ENCODE peak calls at places on chromosomes 7 and 10, in nine cellular contexts. N, P, C, F, R, B, L, W and I are unnamed samples.
A peak's percentile ranks its signal among the peaks of the same experiment; 100 is the strongest.

GRCh38 chr10:18140149-18140956 is at the start of gene CACNB2:
- DNase-seq in N (peak; percentile 89), P (peak; percentile 53), C (no peak), F (peak; percentile 70), R (peak; percentile 81), B (peak; percentile 69), L (no peak), W (no peak), I (peak; percentile 80)

GRCh38 chr10:132107211-132107946 is 41.6 kb downstream of the JAKMIP3 start:
- DNase-seq in N (peak; percentile 48), P (no peak), C (no peak), F (no peak), R (no peak), B (peak; percentile 37), L (peak; percentile 20), W (no peak), I (no peak)

GRCh38 chr7:79653136-79653631 is 199.7 kb upstream of the MAGI2 start:
- DNase-seq in N (no peak), P (no peak), C (no peak), F (no peak), R (no peak), B (no peak), L (no peak), W (no peak), I (no peak)

GRCh38 chr7:107661865-107662379 is 1.3 kb downstream of the SLC26A4 start:
- DNase-seq in N (no peak), P (no peak), C (no peak), F (no peak), R (no peak), B (no peak), L (no peak), W (no peak), I (peak; percentile 45)

GRCh38 chr7:99837649-99838361 is 10.0 kb downstream of the CYP3A43 start:
- DNase-seq in N (no peak), P (no peak), C (no peak), F (peak; percentile 33), R (no peak), B (no peak), L (no peak), W (no peak), I (no peak)

GRCh38 chr7:156625585-156625984 is 15.0 kb upstream of the RNF32 start:
- DNase-seq in N (no peak), P (no peak), C (no peak), F (no peak), R (no peak), B (no peak), L (no peak), W (no peak), I (no peak)

GRCh38 chr10:125000366-125001312 is 58.7 kb downstream of the ZRANB1 start:
- DNase-seq in N (peak; percentile 81), P (peak; percentile 78), C (no peak), F (no peak), R (no peak), B (peak; percentile 59), L (peak; percentile 28), W (no peak), I (peak; percentile 76)

GRCh38 chr7:92841192-92841591 is 4.8 kb upstream of the CDK6 start:
- DNase-seq in N (no peak), P (no peak), C (no peak), F (no peak), R (no peak), B (no peak), L (no peak), W (no peak), I (no peak)

GRCh38 chr7:30184804-30185487 is 50.2 kb downstream of the MTURN start:
- DNase-seq in N (peak; percentile 81), P (no peak), C (no peak), F (no peak), R (no peak), B (no peak), L (no peak), W (no peak), I (no peak)

GRCh38 chr10:24822557-24822956 is 98.9 kb upstream of the ARHGAP21 start:
- DNase-seq in N (no peak), P (no peak), C (no peak), F (no peak), R (no peak), B (no peak), L (no peak), W (no peak), I (no peak)

GRCh38 chr10:116160271-116160670 is 112.7 kb downstream of the GFRA1 start:
- DNase-seq in N (no peak), P (no peak), C (no peak), F (no peak), R (no peak), B (no peak), L (no peak), W (no peak), I (no peak)

GRCh38 chr10:50325449-50326188 is 74.3 kb upstream of the ASAH2 start:
- DNase-seq in N (peak; percentile 87), P (peak; percentile 99), C (peak; percentile 41), F (no peak), R (no peak), B (no peak), L (peak; percentile 52), W (no peak), I (no peak)

GRCh38 chr7:5699951-5700384 is 81.5 kb downstream of the RNF216 start:
- DNase-seq in N (no peak), P (no peak), C (no peak), F (no peak), R (no peak), B (no peak), L (no peak), W (peak; percentile 50), I (peak; percentile 40)

GRCh38 chr7:12727455-12728191 is 40.2 kb downstream of the ARL4A start:
- DNase-seq in N (no peak), P (no peak), C (no peak), F (no peak), R (no peak), B (no peak), L (no peak), W (no peak), I (no peak)

GRCh38 chr7:136078630-136079029 is 101.5 kb upstream of the MTPN start:
- DNase-seq in N (no peak), P (no peak), C (no peak), F (no peak), R (no peak), B (no peak), L (no peak), W (no peak), I (no peak)

GRCh38 chr10:85043207-85043606 is 714.8 kb downstream of the CCSER2 start:
- DNase-seq in N (no peak), P (no peak), C (no peak), F (no peak), R (no peak), B (no peak), L (no peak), W (no peak), I (peak; percentile 13)

GRCh38 chr7:130141161-130141857 is 63.9 kb downstream of the TMEM209 start:
- DNase-seq in N (peak; percentile 86), P (peak; percentile 73), C (no peak), F (peak; percentile 87), R (peak; percentile 84), B (peak; percentile 95), L (peak; percentile 70), W (no peak), I (peak; percentile 95)

GRCh38 chr7:139867847-139868246 is 38.8 kb downstream of the TBXAS1 start:
- DNase-seq in N (no peak), P (no peak), C (no peak), F (no peak), R (no peak), B (no peak), L (no peak), W (no peak), I (no peak)

GRCh38 chr10:77819210-77820140 is 107.1 kb downstream of the DLG5 start:
- DNase-seq in N (no peak), P (no peak), C (no peak), F (no peak), R (no peak), B (peak; percentile 48), L (no peak), W (no peak), I (no peak)

GRCh38 chr10:77821551-77821950 is 105.0 kb downstream of the DLG5 start:
- DNase-seq in N (no peak), P (no peak), C (no peak), F (no peak), R (no peak), B (peak; percentile 50), L (no peak), W (no peak), I (no peak)

GRCh38 chr10:77821036-77821435 is 105.5 kb downstream of the DLG5 start:
- DNase-seq in N (no peak), P (no peak), C (no peak), F (no peak), R (no peak), B (peak; percentile 65), L (no peak), W (no peak), I (no peak)

GRCh38 chr10:77818378-77818777 is 108.2 kb downstream of the DLG5 start:
- DNase-seq in N (no peak), P (no peak), C (no peak), F (no peak), R (no peak), B (peak; percentile 46), L (no peak), W (no peak), I (no peak)

GRCh38 chr10:77820349-77820748 is 106.2 kb downstream of the DLG5 start:
- DNase-seq in N (no peak), P (peak; percentile 36), C (no peak), F (no peak), R (no peak), B (peak; percentile 40), L (no peak), W (no peak), I (no peak)
- H3K36me3 ChIP-seq in N (peaks cover 76% of the 10 kb centered on the region), P (peaks cover 18% of the 10 kb centered on the region), C (peaks cover 12% of the 10 kb centered on the region), F (peaks cover 5% of the 10 kb centered on the region), R (peaks cover 8% of the 10 kb centered on the region), B (peaks cover 70% of the 10 kb centered on the region), L (peaks cover 65% of the 10 kb centered on the region), W (no peaks in the 10 kb centered on the region), I (peaks cover 43% of the 10 kb centered on the region)

GRCh38 chr10:133528296-133528844 is 1.2 kb downstream of the CYP2E1 start:
- DNase-seq in N (no peak), P (no peak), C (no peak), F (no peak), R (no peak), B (peak; percentile 59), L (no peak), W (no peak), I (peak; percentile 43)
- H3K36me3 ChIP-seq in N (no peaks in the 10 kb centered on the region), P (no peaks in the 10 kb centered on the region), C (no peaks in the 10 kb centered on the region), F (no peaks in the 10 kb centered on the region), R (no peaks in the 10 kb centered on the region), B (no peaks in the 10 kb centered on the region), L (no peaks in the 10 kb centered on the region), W (no peaks in the 10 kb centered on the region), I (no peaks in the 10 kb centered on the region)

DNA sequence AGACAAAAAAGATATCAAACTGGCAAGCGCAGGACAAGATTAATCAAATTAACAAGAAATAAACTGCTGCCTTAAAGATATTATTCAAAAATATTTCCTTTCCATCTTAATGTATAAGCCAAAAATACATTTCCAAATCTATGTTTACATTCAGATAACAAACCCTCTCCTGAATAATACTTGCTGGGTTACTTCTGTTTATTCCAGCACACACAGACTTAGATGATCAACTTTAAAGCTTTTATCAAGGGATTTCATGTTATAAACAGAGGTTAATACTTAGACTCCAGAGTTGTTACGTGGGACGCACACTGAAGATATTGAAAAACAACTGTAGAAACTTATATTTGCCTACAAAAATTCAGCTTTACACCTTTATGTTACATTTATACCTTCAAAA is 33.6 kb downstream of the LMOD2 start:
- DNase-seq in N (no peak), P (no peak), C (no peak), F (no peak), R (no peak), B (no peak), L (no peak), W (no peak), I (no peak)
- H3K36me3 ChIP-seq in N (peaks cover 16% of the 10 kb centered on the region), P (peaks cover 22% of the 10 kb centered on the region), C (peaks cover 4% of the 10 kb centered on the region), F (no peaks in the 10 kb centered on the region), R (no peaks in the 10 kb centered on the region), B (peaks cover 17% of the 10 kb centered on the region), L (peaks cover 16% of the 10 kb centered on the region), W (peaks cover 27% of the 10 kb centered on the region), I (peaks cover 6% of the 10 kb centered on the region)

GRCh38 chr10:76788093-76788811 is 849.4 kb downstream of the KCNMA1 start:
- DNase-seq in N (no peak), P (no peak), C (no peak), F (no peak), R (no peak), B (no peak), L (no peak), W (no peak), I (no peak)
- H3K36me3 ChIP-seq in N (no peaks in the 10 kb centered on the region), P (no peaks in the 10 kb centered on the region), C (no peaks in the 10 kb centered on the region), F (no peaks in the 10 kb centered on the region), R (no peaks in the 10 kb centered on the region), B (no peaks in the 10 kb centered on the region), L (no peaks in the 10 kb centered on the region), W (no peaks in the 10 kb centered on the region), I (no peaks in the 10 kb centered on the region)